ENCODE peak calls at places on chromosomes 12 and 14, in nine cellular contexts. One of them, this sample, is unnamed.
A peak's percentile ranks its signal among the peaks of the same experiment; 100 is the strongest.

GRCh38 chr12:109489955-109490565 is 12.6 kb downstream of the UBE3B start:
- DNase-seq in CD8-positive, alpha-beta T cell: no peak
- DNase-seq in colonic mucosa: no peak
- DNase-seq in breast epithelium: no peak
- DNase-seq in A549: no peak
- DNase-seq in heart right ventricle: no peak
- DNase-seq in cardiac muscle cell: no peak
- DNase-seq in esophagus squamous epithelium: no peak
- DNase-seq in OCI-LY7: no peak
- DNase-seq in this sample: no peak

GRCh38 chr12:69007166-69007857 is 74.3 kb upstream of the CPM start:
- DNase-seq in CD8-positive, alpha-beta T cell: no peak
- DNase-seq in colonic mucosa: peak; percentile 62
- DNase-seq in breast epithelium: no peak
- DNase-seq in A549: peak; percentile 19
- DNase-seq in heart right ventricle: no peak
- DNase-seq in cardiac muscle cell: peak; percentile 73
- DNase-seq in esophagus squamous epithelium: no peak
- DNase-seq in OCI-LY7: peak; percentile 47
- DNase-seq in this sample: no peak

GRCh38 chr14:65959563-65960024 is 526.6 kb upstream of the CCDC196 start:
- DNase-seq in CD8-positive, alpha-beta T cell: no peak
- DNase-seq in colonic mucosa: no peak
- DNase-seq in breast epithelium: no peak
- DNase-seq in A549: no peak
- DNase-seq in heart right ventricle: no peak
- DNase-seq in cardiac muscle cell: no peak
- DNase-seq in esophagus squamous epithelium: no peak
- DNase-seq in OCI-LY7: no peak
- DNase-seq in this sample: no peak

GRCh38 chr12:122190842-122191668 is 8.1 kb downstream of the LRRC43 start:
- DNase-seq in CD8-positive, alpha-beta T cell: peak; percentile 76
- DNase-seq in colonic mucosa: peak; percentile 84
- DNase-seq in breast epithelium: no peak
- DNase-seq in A549: peak; percentile 79
- DNase-seq in heart right ventricle: peak; percentile 44
- DNase-seq in cardiac muscle cell: peak; percentile 62
- DNase-seq in esophagus squamous epithelium: no peak
- DNase-seq in OCI-LY7: peak; percentile 79
- DNase-seq in this sample: no peak

GRCh38 chr14:103543721-103544626 is 15.0 kb downstream of the TRMT61A start:
- DNase-seq in CD8-positive, alpha-beta T cell: no peak
- DNase-seq in colonic mucosa: no peak
- DNase-seq in breast epithelium: no peak
- DNase-seq in A549: no peak
- DNase-seq in heart right ventricle: peak; percentile 65
- DNase-seq in cardiac muscle cell: peak; percentile 34
- DNase-seq in esophagus squamous epithelium: no peak
- DNase-seq in OCI-LY7: no peak
- DNase-seq in this sample: no peak

GRCh38 chr12:69985656-69986055 is 160.6 kb downstream of the MYRFL start:
- DNase-seq in CD8-positive, alpha-beta T cell: no peak
- DNase-seq in colonic mucosa: peak; percentile 52
- DNase-seq in breast epithelium: no peak
- DNase-seq in A549: peak; percentile 50
- DNase-seq in heart right ventricle: no peak
- DNase-seq in cardiac muscle cell: no peak
- DNase-seq in esophagus squamous epithelium: no peak
- DNase-seq in OCI-LY7: peak; percentile 42
- DNase-seq in this sample: no peak

GRCh38 chr12:17975763-17976162 is 114.2 kb downstream of the RERGL start:
- DNase-seq in CD8-positive, alpha-beta T cell: no peak
- DNase-seq in colonic mucosa: no peak
- DNase-seq in breast epithelium: no peak
- DNase-seq in A549: no peak
- DNase-seq in heart right ventricle: no peak
- DNase-seq in cardiac muscle cell: no peak
- DNase-seq in esophagus squamous epithelium: no peak
- DNase-seq in OCI-LY7: no peak
- DNase-seq in this sample: no peak

GRCh38 chr14:103890052-103890371 is 38.2 kb upstream of the TDRD9 start:
- DNase-seq in CD8-positive, alpha-beta T cell: no peak
- DNase-seq in colonic mucosa: no peak
- DNase-seq in breast epithelium: no peak
- DNase-seq in A549: no peak
- DNase-seq in heart right ventricle: no peak
- DNase-seq in cardiac muscle cell: no peak
- DNase-seq in esophagus squamous epithelium: no peak
- DNase-seq in OCI-LY7: no peak
- DNase-seq in this sample: no peak

GRCh38 chr12:64681200-64682052 is 71.1 kb downstream of the RASSF3 start:
- DNase-seq in CD8-positive, alpha-beta T cell: no peak
- DNase-seq in colonic mucosa: no peak
- DNase-seq in breast epithelium: no peak
- DNase-seq in A549: no peak
- DNase-seq in heart right ventricle: no peak
- DNase-seq in cardiac muscle cell: no peak
- DNase-seq in esophagus squamous epithelium: no peak
- DNase-seq in OCI-LY7: no peak
- DNase-seq in this sample: no peak

GRCh38 chr12:24479131-24479530 is 469.8 kb downstream of the BCAT1 start:
- DNase-seq in CD8-positive, alpha-beta T cell: no peak
- DNase-seq in colonic mucosa: no peak
- DNase-seq in breast epithelium: no peak
- DNase-seq in A549: no peak
- DNase-seq in heart right ventricle: no peak
- DNase-seq in cardiac muscle cell: no peak
- DNase-seq in esophagus squamous epithelium: no peak
- DNase-seq in OCI-LY7: no peak
- DNase-seq in this sample: no peak

GRCh38 chr12:593396-593976 is 69.8 kb downstream of the NINJ2 start:
- DNase-seq in CD8-positive, alpha-beta T cell: no peak
- DNase-seq in colonic mucosa: no peak
- DNase-seq in breast epithelium: no peak
- DNase-seq in A549: no peak
- DNase-seq in heart right ventricle: no peak
- DNase-seq in cardiac muscle cell: no peak
- DNase-seq in esophagus squamous epithelium: no peak
- DNase-seq in OCI-LY7: no peak
- DNase-seq in this sample: no peak

GRCh38 chr12:131720921-131721320 is 10.0 kb downstream of the SFSWAP start:
- DNase-seq in CD8-positive, alpha-beta T cell: no peak
- DNase-seq in colonic mucosa: no peak
- DNase-seq in breast epithelium: no peak
- DNase-seq in A549: peak; percentile 29
- DNase-seq in heart right ventricle: no peak
- DNase-seq in cardiac muscle cell: no peak
- DNase-seq in esophagus squamous epithelium: no peak
- DNase-seq in OCI-LY7: no peak
- DNase-seq in this sample: no peak

GRCh38 chr12:125145196-125145595 is 80.0 kb downstream of the AACS start:
- DNase-seq in CD8-positive, alpha-beta T cell: no peak
- DNase-seq in colonic mucosa: no peak
- DNase-seq in breast epithelium: no peak
- DNase-seq in A549: no peak
- DNase-seq in heart right ventricle: no peak
- DNase-seq in cardiac muscle cell: no peak
- DNase-seq in esophagus squamous epithelium: no peak
- DNase-seq in OCI-LY7: no peak
- DNase-seq in this sample: no peak

GRCh38 chr14:90632451-90632850 is 183.8 kb downstream of the TTC7B start:
- DNase-seq in CD8-positive, alpha-beta T cell: no peak
- DNase-seq in colonic mucosa: no peak
- DNase-seq in breast epithelium: no peak
- DNase-seq in A549: no peak
- DNase-seq in heart right ventricle: no peak
- DNase-seq in cardiac muscle cell: no peak
- DNase-seq in esophagus squamous epithelium: no peak
- DNase-seq in OCI-LY7: no peak
- DNase-seq in this sample: no peak

GRCh38 chr14:75906680-75907280 is 75.0 kb downstream of the TGFB3 start:
- DNase-seq in CD8-positive, alpha-beta T cell: peak; percentile 71
- DNase-seq in colonic mucosa: peak; percentile 78
- DNase-seq in breast epithelium: no peak
- DNase-seq in A549: peak; percentile 54
- DNase-seq in heart right ventricle: peak; percentile 25
- DNase-seq in cardiac muscle cell: peak; percentile 80
- DNase-seq in esophagus squamous epithelium: no peak
- DNase-seq in OCI-LY7: peak; percentile 76
- DNase-seq in this sample: peak; percentile 26

GRCh38 chr14:106286697-106287290 is 760.4 kb downstream of the TMEM121 start:
- DNase-seq in CD8-positive, alpha-beta T cell: no peak
- DNase-seq in colonic mucosa: no peak
- DNase-seq in breast epithelium: no peak
- DNase-seq in A549: peak; percentile 7
- DNase-seq in heart right ventricle: no peak
- DNase-seq in cardiac muscle cell: no peak
- DNase-seq in esophagus squamous epithelium: no peak
- DNase-seq in OCI-LY7: no peak
- DNase-seq in this sample: no peak

GRCh38 chr14:33954016-33954598 is 3.2 kb upstream of the EGLN3 start:
- DNase-seq in CD8-positive, alpha-beta T cell: no peak
- DNase-seq in colonic mucosa: no peak
- DNase-seq in breast epithelium: no peak
- DNase-seq in A549: no peak
- DNase-seq in heart right ventricle: no peak
- DNase-seq in cardiac muscle cell: no peak
- DNase-seq in esophagus squamous epithelium: no peak
- DNase-seq in OCI-LY7: no peak
- DNase-seq in this sample: no peak

GRCh38 chr14:61403411-61403810 is 82.0 kb downstream of the PRKCH start:
- DNase-seq in CD8-positive, alpha-beta T cell: no peak
- DNase-seq in colonic mucosa: no peak
- DNase-seq in breast epithelium: no peak
- DNase-seq in A549: no peak
- DNase-seq in heart right ventricle: no peak
- DNase-seq in cardiac muscle cell: no peak
- DNase-seq in esophagus squamous epithelium: no peak
- DNase-seq in OCI-LY7: no peak
- DNase-seq in this sample: no peak

GRCh38 chr12:95625012-95625411 is 73.7 kb upstream of the USP44 start:
- DNase-seq in CD8-positive, alpha-beta T cell: no peak
- DNase-seq in colonic mucosa: peak; percentile 42
- DNase-seq in breast epithelium: no peak
- DNase-seq in A549: no peak
- DNase-seq in heart right ventricle: no peak
- DNase-seq in cardiac muscle cell: no peak
- DNase-seq in esophagus squamous epithelium: no peak
- DNase-seq in OCI-LY7: no peak
- DNase-seq in this sample: no peak
- H3K4me1 ChIP-seq in CD8-positive, alpha-beta T cell: no peaks in the 10 kb centered on the region
- H3K4me1 ChIP-seq in colonic mucosa: peaks cover 4% of the 10 kb centered on the region
- H3K4me1 ChIP-seq in breast epithelium: no peaks in the 10 kb centered on the region
- H3K4me1 ChIP-seq in A549: peaks cover 24% of the 10 kb centered on the region
- H3K4me1 ChIP-seq in heart right ventricle: peaks cover 16% of the 10 kb centered on the region
- H3K4me1 ChIP-seq in cardiac muscle cell: no peaks in the 10 kb centered on the region
- H3K4me1 ChIP-seq in esophagus squamous epithelium: peaks cover 8% of the 10 kb centered on the region
- H3K4me1 ChIP-seq in OCI-LY7: no peaks in the 10 kb centered on the region
- H3K4me1 ChIP-seq in this sample: peaks cover 19% of the 10 kb centered on the region

GRCh38 chr12:106769078-106769477 is 5.4 kb upstream of the RIC8B start:
- DNase-seq in CD8-positive, alpha-beta T cell: no peak
- DNase-seq in colonic mucosa: no peak
- DNase-seq in breast epithelium: no peak
- DNase-seq in A549: peak; percentile 83
- DNase-seq in heart right ventricle: no peak
- DNase-seq in cardiac muscle cell: peak; percentile 71
- DNase-seq in esophagus squamous epithelium: no peak
- DNase-seq in OCI-LY7: no peak
- DNase-seq in this sample: no peak
- TF ChIP-seq CTCF in CD8-positive, alpha-beta T cell: no peak
- TF ChIP-seq CTCF in colonic mucosa: no peak
- TF ChIP-seq CTCF in breast epithelium: no peak
- TF ChIP-seq CTCF in A549: no peak
- TF ChIP-seq CTCF in heart right ventricle: no peak
- TF ChIP-seq CTCF in cardiac muscle cell: no peak
- TF ChIP-seq CTCF in esophagus squamous epithelium: no peak
- TF ChIP-seq CTCF in OCI-LY7: no peak
- TF ChIP-seq CTCF in this sample: no peak

GRCh38 chr14:55071870-55072640 is 20.6 kb downstream of the MAPK1IP1L start:
- DNase-seq in CD8-positive, alpha-beta T cell: no peak
- DNase-seq in colonic mucosa: no peak
- DNase-seq in breast epithelium: no peak
- DNase-seq in A549: peak; percentile 32
- DNase-seq in heart right ventricle: peak; percentile 21
- DNase-seq in cardiac muscle cell: peak; percentile 73
- DNase-seq in esophagus squamous epithelium: no peak
- DNase-seq in OCI-LY7: peak; percentile 36
- DNase-seq in this sample: peak; percentile 22

GRCh38 chr14:55075628-55076027 is 24.2 kb downstream of the MAPK1IP1L start:
- DNase-seq in CD8-positive, alpha-beta T cell: no peak
- DNase-seq in colonic mucosa: no peak
- DNase-seq in breast epithelium: no peak
- DNase-seq in A549: no peak
- DNase-seq in heart right ventricle: no peak
- DNase-seq in cardiac muscle cell: no peak
- DNase-seq in esophagus squamous epithelium: no peak
- DNase-seq in OCI-LY7: no peak
- DNase-seq in this sample: no peak

GRCh38 chr14:55074662-55075061 is 23.2 kb downstream of the MAPK1IP1L start:
- DNase-seq in CD8-positive, alpha-beta T cell: no peak
- DNase-seq in colonic mucosa: no peak
- DNase-seq in breast epithelium: no peak
- DNase-seq in A549: no peak
- DNase-seq in heart right ventricle: no peak
- DNase-seq in cardiac muscle cell: no peak
- DNase-seq in esophagus squamous epithelium: no peak
- DNase-seq in OCI-LY7: peak; percentile 43
- DNase-seq in this sample: no peak

GRCh38 chr14:55073856-55074255 is 22.4 kb downstream of the MAPK1IP1L start:
- DNase-seq in CD8-positive, alpha-beta T cell: no peak
- DNase-seq in colonic mucosa: no peak
- DNase-seq in breast epithelium: no peak
- DNase-seq in A549: no peak
- DNase-seq in heart right ventricle: no peak
- DNase-seq in cardiac muscle cell: peak; percentile 86
- DNase-seq in esophagus squamous epithelium: no peak
- DNase-seq in OCI-LY7: no peak
- DNase-seq in this sample: no peak

DNA sequence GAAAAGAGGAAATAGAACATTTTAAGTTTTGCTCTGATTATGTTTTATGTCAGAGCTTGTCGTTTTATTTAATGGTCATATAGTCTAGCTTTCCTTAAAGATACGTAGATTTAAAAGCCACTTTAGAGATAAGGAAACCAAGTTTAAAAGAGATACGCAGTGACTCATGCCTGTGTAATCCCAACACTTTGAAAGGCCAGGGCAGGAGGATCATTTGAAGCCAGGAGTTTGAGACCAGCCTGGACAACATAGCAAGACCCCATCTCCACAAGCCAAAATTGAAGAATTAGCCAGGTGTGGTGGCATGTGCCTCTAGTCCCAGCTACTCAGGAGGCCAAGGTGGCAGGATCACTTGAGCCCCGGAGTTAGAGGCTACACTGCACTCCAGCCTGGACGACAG is 19.6 kb downstream of the MAPK1IP1L start:
- DNase-seq in CD8-positive, alpha-beta T cell: no peak
- DNase-seq in colonic mucosa: no peak
- DNase-seq in breast epithelium: no peak
- DNase-seq in A549: no peak
- DNase-seq in heart right ventricle: no peak
- DNase-seq in cardiac muscle cell: no peak
- DNase-seq in esophagus squamous epithelium: no peak
- DNase-seq in OCI-LY7: no peak
- DNase-seq in this sample: no peak
- H3K4me1 ChIP-seq in CD8-positive, alpha-beta T cell: peaks cover 15% of the 10 kb centered on the region
- H3K4me1 ChIP-seq in colonic mucosa: no peaks in the 10 kb centered on the region
- H3K4me1 ChIP-seq in breast epithelium: peaks cover 16% of the 10 kb centered on the region
- H3K4me1 ChIP-seq in A549: peaks cover 3% of the 10 kb centered on the region
- H3K4me1 ChIP-seq in heart right ventricle: peaks cover 21% of the 10 kb centered on the region
- H3K4me1 ChIP-seq in cardiac muscle cell: peaks cover 13% of the 10 kb centered on the region
- H3K4me1 ChIP-seq in esophagus squamous epithelium: peaks cover 25% of the 10 kb centered on the region
- H3K4me1 ChIP-seq in OCI-LY7: peaks cover 29% of the 10 kb centered on the region
- H3K4me1 ChIP-seq in this sample: peaks cover 28% of the 10 kb centered on the region

GRCh38 chr12:59808317-59808910 is 212.6 kb downstream of the SLC16A7 start:
- DNase-seq in CD8-positive, alpha-beta T cell: no peak
- DNase-seq in colonic mucosa: no peak
- DNase-seq in breast epithelium: no peak
- DNase-seq in A549: peak; percentile 28
- DNase-seq in heart right ventricle: no peak
- DNase-seq in cardiac muscle cell: peak; percentile 62
- DNase-seq in esophagus squamous epithelium: no peak
- DNase-seq in OCI-LY7: peak; percentile 47
- DNase-seq in this sample: no peak
- TF ChIP-seq CTCF in CD8-positive, alpha-beta T cell: peak; percentile 80
- TF ChIP-seq CTCF in colonic mucosa: peak; percentile 63
- TF ChIP-seq CTCF in breast epithelium: peak; percentile 56
- TF ChIP-seq CTCF in A549: peak; percentile 54
- TF ChIP-seq CTCF in heart right ventricle: peak; percentile 51
- TF ChIP-seq CTCF in cardiac muscle cell: peak; percentile 81
- TF ChIP-seq CTCF in esophagus squamous epithelium: peak; percentile 63
- TF ChIP-seq CTCF in OCI-LY7: peak; percentile 88
- TF ChIP-seq CTCF in this sample: peak; percentile 78